ENCODE peak calls at places on chromosomes 11 and 22, in six cellular contexts. L is transverse colon, U is fibroblast of lung, V is lower lobe of right lung, N is DND-41, S is WERI-Rb-1. T is an unnamed sample.

GRCh38 chr22:50012201-50013181 is at the start of gene IL17REL:
- DNase-seq in N (no peak), U (peak; percentile 19), V (no peak), S (no peak), L (peak; percentile 41), T (no peak)

GRCh38 chr22:44665115-44665514 is 36.9 kb upstream of the PRR5 start:
- DNase-seq in L (peak; percentile 32), V (peak; percentile 57), S (no peak), U (no peak), N (no peak), T (no peak)

GRCh38 chr11:103794262-103794661 is 242.2 kb upstream of the DDI1 start:
- DNase-seq in S (no peak), N (no peak), V (no peak), L (no peak), U (peak; percentile 22), T (no peak)

GRCh38 chr22:40679964-40680818 is 907 bp downstream of the MCHR1 start:
- DNase-seq in S (peak; percentile 77), U (no peak), N (no peak), V (no peak), L (no peak), T (no peak)

GRCh38 chr11:15695096-15695721 is 580.5 kb downstream of the INSC start:
- DNase-seq in U (no peak), L (no peak), S (no peak), V (no peak), N (no peak), T (no peak)

GRCh38 chr11:133928628-133929059 is 28.1 kb downstream of the IGSF9B start:
- DNase-seq in S (peak; percentile 43), N (peak; percentile 58), V (no peak), U (no peak), L (no peak), T (no peak)

GRCh38 chr11:93552874-93553273 is 9.7 kb upstream of the SMCO4 start:
- DNase-seq in L (no peak), S (no peak), V (no peak), N (no peak), U (no peak), T (no peak)

GRCh38 chr11:127058524-127058923 is 58.0 kb upstream of the KIRREL3 start:
- DNase-seq in U (no peak), L (no peak), N (no peak), V (no peak), S (no peak), T (no peak)

GRCh38 chr22:37492428-37493344 is 6.5 kb upstream of the MFNG start:
- DNase-seq in S (peak; percentile 79), V (peak; percentile 64), U (peak; percentile 46), N (peak; percentile 37), L (peak; percentile 45), T (peak; percentile 30)

GRCh38 chr11:115930276-115930675 is 426.1 kb upstream of the CADM1 start:
- DNase-seq in L (no peak), U (no peak), N (no peak), S (no peak), V (no peak), T (no peak)

GRCh38 chr11:15006139-15006759 is 34.1 kb upstream of the CALCA start:
- DNase-seq in L (no peak), N (peak; percentile 26), V (no peak), S (no peak), U (peak; percentile 52), T (no peak)

GRCh38 chr11:118620529-118621070 is 13.2 kb downstream of the PHLDB1 start:
- DNase-seq in L (no peak), U (no peak), N (no peak), V (peak; percentile 48), S (no peak), T (no peak)

GRCh38 chr11:95584180-95584579 is 205.4 kb downstream of the FAM76B start:
- DNase-seq in N (no peak), V (no peak), L (no peak), S (no peak), U (peak; percentile 61), T (no peak)

GRCh38 chr11:27465629-27466028 is 7.0 kb downstream of the LGR4 start:
- DNase-seq in L (no peak), V (no peak), N (no peak), U (no peak), S (no peak), T (no peak)

GRCh38 chr11:3044915-3045314 is 12.3 kb downstream of the CARS1 start:
- DNase-seq in L (no peak), U (no peak), V (no peak), N (no peak), S (no peak), T (no peak)

GRCh38 chr22:43277987-43278601 is 65.1 kb downstream of the SCUBE1 start:
- DNase-seq in V (no peak), L (peak; percentile 35), S (no peak), U (no peak), N (no peak), T (no peak)

GRCh38 chr11:15975742-15976141 is 380.6 kb downstream of the SOX6 start:
- DNase-seq in U (no peak), N (no peak), V (no peak), S (no peak), L (no peak), T (no peak)

GRCh38 chr11:37811349-37811748 is 1213.3 kb upstream of the RAG2 start:
- DNase-seq in V (no peak), N (no peak), U (no peak), S (no peak), L (no peak), T (peak; percentile 4)

GRCh38 chr11:114762437-114762836 is 84.1 kb downstream of the NXPE2 start:
- DNase-seq in N (peak; percentile 29), S (peak; percentile 76), L (peak; percentile 86), V (peak; percentile 58), U (peak; percentile 69), T (peak; percentile 49)

GRCh38 chr11:80855975-80856524 is 1415.2 kb upstream of the TENM4 start:
- DNase-seq in N (no peak), L (no peak), S (no peak), V (no peak), U (peak; percentile 82), T (no peak)

GRCh38 chr22:28560005-28560742 is 119.5 kb downstream of the TTC28 start:
- DNase-seq in U (peak; percentile 46), S (no peak), L (no peak), N (no peak), V (no peak), T (no peak)

GRCh38 chr11:122197055-122197987 is 81.3 kb upstream of the BLID start:
- DNase-seq in V (no peak), L (no peak), U (peak; percentile 98), N (no peak), S (no peak), T (peak; percentile 93)

GRCh38 chr11:2092956-2093412 is 46.2 kb downstream of the IGF2 start:
- DNase-seq in V (peak; percentile 83), S (no peak), L (peak; percentile 71), N (peak; percentile 95), U (peak; percentile 62), T (peak; percentile 98)

GRCh38 chr11:134374891-134375550 is 37.0 kb downstream of the B3GAT1 start:
- DNase-seq in S (no peak), V (peak; percentile 27), N (no peak), L (no peak), U (no peak), T (no peak)

GRCh38 chr22:38103641-38104040 is 6.8 kb downstream of the BAIAP2L2 start:
- DNase-seq in U (no peak), L (no peak), V (peak; percentile 6), N (no peak), S (no peak), T (no peak)

GRCh38 chr11:117426297-117426685 is 98.6 kb downstream of the CEP164 start:
- DNase-seq in L (peak; percentile 64), V (peak; percentile 73), U (peak; percentile 39), N (peak; percentile 76), S (peak; percentile 84), T (peak; percentile 37)

GRCh38 chr22:49936973-49937757 is 18.7 kb downstream of the CRELD2 start:
- DNase-seq in U (no peak), V (no peak), N (no peak), S (no peak), L (no peak), T (no peak)

GRCh38 chr11:28677719-28678118 is 569.5 kb downstream of the METTL15 start:
- DNase-seq in S (no peak), L (no peak), U (no peak), V (no peak), N (no peak), T (no peak)
- H3K4me3 ChIP-seq in S (no peak overlapping the region), L (no peak overlapping the region), U (no peak overlapping the region), V (no peak overlapping the region), N (no peak overlapping the region), T (no peak overlapping the region)

DNA sequence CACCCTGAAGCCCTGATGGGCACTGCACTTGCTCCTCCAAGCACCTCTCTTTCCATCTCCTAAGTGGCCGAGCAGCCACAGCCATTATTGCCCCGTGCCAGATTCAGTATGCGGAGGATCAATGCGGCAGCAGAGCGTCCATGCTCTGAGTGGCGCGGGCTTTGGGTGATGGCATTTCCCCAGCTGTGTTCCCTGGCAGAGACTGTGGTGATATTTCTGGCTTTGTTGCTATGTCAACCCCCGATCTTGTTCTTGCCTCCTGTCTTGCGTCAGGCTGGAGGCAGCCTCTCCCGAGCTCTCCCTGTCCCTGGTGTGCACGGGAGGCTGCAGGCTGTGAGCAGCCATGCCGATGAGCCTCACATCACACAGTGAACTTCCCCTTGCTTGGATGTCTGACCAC is 1018.6 kb downstream of the TBC1D22A start:
- DNase-seq in U (no peak), N (no peak), V (no peak), S (no peak), L (no peak), T (no peak)
- H3K9me3 ChIP-seq in U (peaks cover 2% of the 10 kb centered on the region), N (peaks cover 11% of the 10 kb centered on the region), V (no peaks in the 10 kb centered on the region), S (peaks cover 9% of the 10 kb centered on the region), L (no peaks in the 10 kb centered on the region), T (no peaks in the 10 kb centered on the region)

GRCh38 chr11:124865181-124865901 is at the start of gene ROBO3:
- DNase-seq in S (peak; percentile 33), V (no peak), U (peak; percentile 15), N (no peak), L (no peak), T (no peak)
- H3K27me3 ChIP-seq in S (peaks cover 40% of the 10 kb centered on the region), V (peaks cover 82% of the 10 kb centered on the region), U (peaks cover 85% of the 10 kb centered on the region), N (peaks cover 2% of the 10 kb centered on the region), L (peaks cover 99% of the 10 kb centered on the region), T (peaks cover 66% of the 10 kb centered on the region)

GRCh38 chr11:65915821-65916251 is 3.0 kb downstream of the C11orf68 start:
- DNase-seq in L (peak; percentile 74), S (no peak), U (peak; percentile 95), V (peak; percentile 69), N (no peak), T (peak; percentile 99)
- H3K4me3 ChIP-seq in L (no peak overlapping the region), S (no peak overlapping the region), U (peak overlapping the region; percentile 94), V (no peak overlapping the region), N (no peak overlapping the region), T (peak overlapping the region; percentile 77)

DNA sequence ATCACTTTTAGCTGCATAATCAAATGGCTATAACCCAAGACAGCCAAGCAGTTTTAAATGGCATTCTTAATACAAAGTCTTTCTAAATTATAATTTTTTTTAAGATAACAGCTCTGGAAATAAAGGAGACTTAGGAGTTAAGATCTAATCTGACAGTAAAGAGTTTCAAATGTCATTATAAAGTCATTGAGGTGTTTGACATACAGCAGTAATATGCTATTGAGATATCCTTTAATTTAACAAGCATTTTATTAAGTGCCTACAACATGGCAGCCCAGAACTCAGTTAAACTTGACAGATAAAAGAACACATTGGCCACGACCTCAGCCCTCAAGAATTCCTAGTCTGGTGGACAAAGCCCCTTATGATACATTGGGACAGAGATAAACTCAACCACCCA is 163.0 kb upstream of the FAT3 start:
- DNase-seq in U (no peak), L (no peak), S (no peak), N (no peak), V (no peak), T (no peak)
- H3K9me3 ChIP-seq in U (no peaks in the 10 kb centered on the region), L (no peaks in the 10 kb centered on the region), S (no peaks in the 10 kb centered on the region), N (no peaks in the 10 kb centered on the region), V (no peaks in the 10 kb centered on the region), T (no peaks in the 10 kb centered on the region)

T was measured in MG63.